ENCODE peak calls at places on chromosomes 2 and 18, in nine cellular contexts. One of them, this sample, is unnamed.

GRCh38 chr2:194735837-194736542 is 921.0 kb upstream of the SLC39A10 start:
- DNase-seq in HL-60: no peak
- DNase-seq in vagina: no peak
- DNase-seq in stomach: no peak
- DNase-seq in K562: no peak
- DNase-seq in Panc1: no peak
- DNase-seq in spleen: no peak
- DNase-seq in GM23338: no peak
- DNase-seq in GM12878: no peak
- DNase-seq in this sample: no peak

GRCh38 chr2:201696151-201696659 is 2.2 kb downstream of the MPP4 start:
- DNase-seq in HL-60: no peak
- DNase-seq in vagina: no peak
- DNase-seq in stomach: no peak
- DNase-seq in K562: no peak
- DNase-seq in Panc1: no peak
- DNase-seq in spleen: no peak
- DNase-seq in GM23338: no peak
- DNase-seq in GM12878: no peak
- DNase-seq in this sample: no peak

GRCh38 chr2:218536804-218537494 is 31.2 kb downstream of the USP37 start:
- DNase-seq in HL-60: no peak
- DNase-seq in vagina: no peak
- DNase-seq in stomach: no peak
- DNase-seq in K562: no peak
- DNase-seq in Panc1: no peak
- DNase-seq in spleen: no peak
- DNase-seq in GM23338: no peak
- DNase-seq in GM12878: no peak
- DNase-seq in this sample: no peak

GRCh38 chr2:216002274-216002673 is 11.1 kb downstream of the MREG start:
- DNase-seq in HL-60: no peak
- DNase-seq in vagina: no peak
- DNase-seq in stomach: no peak
- DNase-seq in K562: no peak
- DNase-seq in Panc1: no peak
- DNase-seq in spleen: no peak
- DNase-seq in GM23338: no peak
- DNase-seq in GM12878: no peak
- DNase-seq in this sample: no peak

GRCh38 chr18:42644729-42645131 is 470.8 kb downstream of the RIT2 start:
- DNase-seq in HL-60: no peak
- DNase-seq in vagina: no peak
- DNase-seq in stomach: peak
- DNase-seq in K562: no peak
- DNase-seq in Panc1: no peak
- DNase-seq in spleen: no peak
- DNase-seq in GM23338: no peak
- DNase-seq in GM12878: no peak
- DNase-seq in this sample: no peak

GRCh38 chr2:229408356-229408755 is 137.3 kb upstream of the PID1 start:
- DNase-seq in HL-60: peak
- DNase-seq in vagina: no peak
- DNase-seq in stomach: peak
- DNase-seq in K562: no peak
- DNase-seq in Panc1: peak
- DNase-seq in spleen: no peak
- DNase-seq in GM23338: peak
- DNase-seq in GM12878: no peak
- DNase-seq in this sample: peak

GRCh38 chr2:108215794-108216211 is 24.0 kb upstream of the SULT1C3 start:
- DNase-seq in HL-60: peak
- DNase-seq in vagina: no peak
- DNase-seq in stomach: peak
- DNase-seq in K562: no peak
- DNase-seq in Panc1: no peak
- DNase-seq in spleen: no peak
- DNase-seq in GM23338: peak
- DNase-seq in GM12878: no peak
- DNase-seq in this sample: no peak

GRCh38 chr2:7471185-7471584 is 554.0 kb downstream of the RNF144A start:
- DNase-seq in HL-60: no peak
- DNase-seq in vagina: no peak
- DNase-seq in stomach: no peak
- DNase-seq in K562: no peak
- DNase-seq in Panc1: no peak
- DNase-seq in spleen: no peak
- DNase-seq in GM23338: no peak
- DNase-seq in GM12878: no peak
- DNase-seq in this sample: no peak

GRCh38 chr2:237877576-237878307 is 18.3 kb downstream of the RAMP1 start:
- DNase-seq in HL-60: no peak
- DNase-seq in vagina: no peak
- DNase-seq in stomach: no peak
- DNase-seq in K562: no peak
- DNase-seq in Panc1: no peak
- DNase-seq in spleen: peak
- DNase-seq in GM23338: no peak
- DNase-seq in GM12878: no peak
- DNase-seq in this sample: no peak

GRCh38 chr18:13268035-13268700 is 49.6 kb downstream of the LDLRAD4 start:
- DNase-seq in HL-60: no peak
- DNase-seq in vagina: peak
- DNase-seq in stomach: peak
- DNase-seq in K562: no peak
- DNase-seq in Panc1: no peak
- DNase-seq in spleen: no peak
- DNase-seq in GM23338: peak
- DNase-seq in GM12878: no peak
- DNase-seq in this sample: no peak

GRCh38 chr18:53508529-53508928 is 715.9 kb downstream of the MBD2 start:
- DNase-seq in HL-60: no peak
- DNase-seq in vagina: no peak
- DNase-seq in stomach: no peak
- DNase-seq in K562: no peak
- DNase-seq in Panc1: no peak
- DNase-seq in spleen: no peak
- DNase-seq in GM23338: no peak
- DNase-seq in GM12878: no peak
- DNase-seq in this sample: no peak

GRCh38 chr2:217314021-217314460 is 454.2 kb upstream of the TNP1 start:
- DNase-seq in HL-60: no peak
- DNase-seq in vagina: no peak
- DNase-seq in stomach: no peak
- DNase-seq in K562: no peak
- DNase-seq in Panc1: no peak
- DNase-seq in spleen: no peak
- DNase-seq in GM23338: no peak
- DNase-seq in GM12878: no peak
- DNase-seq in this sample: no peak

GRCh38 chr2:176174382-176174834 is 14.1 kb upstream of the HOXD1 start:
- DNase-seq in HL-60: no peak
- DNase-seq in vagina: no peak
- DNase-seq in stomach: no peak
- DNase-seq in K562: no peak
- DNase-seq in Panc1: no peak
- DNase-seq in spleen: no peak
- DNase-seq in GM23338: no peak
- DNase-seq in GM12878: no peak
- DNase-seq in this sample: peak

GRCh38 chr18:51998711-51999110 is 341.3 kb upstream of the DCC start:
- DNase-seq in HL-60: no peak
- DNase-seq in vagina: no peak
- DNase-seq in stomach: no peak
- DNase-seq in K562: no peak
- DNase-seq in Panc1: no peak
- DNase-seq in spleen: no peak
- DNase-seq in GM23338: no peak
- DNase-seq in GM12878: no peak
- DNase-seq in this sample: no peak

GRCh38 chr2:199742884-199743283 is 108.1 kb downstream of the FTCDNL1 start:
- DNase-seq in HL-60: no peak
- DNase-seq in vagina: no peak
- DNase-seq in stomach: no peak
- DNase-seq in K562: no peak
- DNase-seq in Panc1: no peak
- DNase-seq in spleen: no peak
- DNase-seq in GM23338: no peak
- DNase-seq in GM12878: no peak
- DNase-seq in this sample: no peak

GRCh38 chr2:199734651-199735050 is 116.3 kb downstream of the FTCDNL1 start:
- DNase-seq in HL-60: no peak
- DNase-seq in vagina: no peak
- DNase-seq in stomach: no peak
- DNase-seq in K562: no peak
- DNase-seq in Panc1: no peak
- DNase-seq in spleen: no peak
- DNase-seq in GM23338: no peak
- DNase-seq in GM12878: no peak
- DNase-seq in this sample: no peak

GRCh38 chr2:199740111-199740428 is 110.9 kb downstream of the FTCDNL1 start:
- DNase-seq in HL-60: no peak
- DNase-seq in vagina: no peak
- DNase-seq in stomach: no peak
- DNase-seq in K562: no peak
- DNase-seq in Panc1: no peak
- DNase-seq in spleen: no peak
- DNase-seq in GM23338: peak
- DNase-seq in GM12878: no peak
- DNase-seq in this sample: no peak

GRCh38 chr2:199739413-199740110 is 111.4 kb downstream of the FTCDNL1 start:
- DNase-seq in HL-60: peak
- DNase-seq in vagina: no peak
- DNase-seq in stomach: peak
- DNase-seq in K562: peak
- DNase-seq in Panc1: peak
- DNase-seq in spleen: peak
- DNase-seq in GM23338: peak
- DNase-seq in GM12878: no peak
- DNase-seq in this sample: peak

GRCh38 chr2:199738723-199739412 is 112.1 kb downstream of the FTCDNL1 start:
- DNase-seq in HL-60: peak
- DNase-seq in vagina: no peak
- DNase-seq in stomach: no peak
- DNase-seq in K562: no peak
- DNase-seq in Panc1: no peak
- DNase-seq in spleen: no peak
- DNase-seq in GM23338: no peak
- DNase-seq in GM12878: no peak
- DNase-seq in this sample: peak
- TF ChIP-seq POLR2AphosphoS5 in HL-60: peak
- TF ChIP-seq POLR2AphosphoS5 in vagina: peak
- TF ChIP-seq POLR2AphosphoS5 in stomach: no peak
- TF ChIP-seq POLR2AphosphoS5 in K562: no peak
- TF ChIP-seq POLR2AphosphoS5 in Panc1: no peak
- TF ChIP-seq POLR2AphosphoS5 in spleen: no peak
- TF ChIP-seq POLR2AphosphoS5 in GM23338: no peak
- TF ChIP-seq POLR2AphosphoS5 in GM12878: no peak
- TF ChIP-seq POLR2AphosphoS5 in this sample: peak

DNA sequence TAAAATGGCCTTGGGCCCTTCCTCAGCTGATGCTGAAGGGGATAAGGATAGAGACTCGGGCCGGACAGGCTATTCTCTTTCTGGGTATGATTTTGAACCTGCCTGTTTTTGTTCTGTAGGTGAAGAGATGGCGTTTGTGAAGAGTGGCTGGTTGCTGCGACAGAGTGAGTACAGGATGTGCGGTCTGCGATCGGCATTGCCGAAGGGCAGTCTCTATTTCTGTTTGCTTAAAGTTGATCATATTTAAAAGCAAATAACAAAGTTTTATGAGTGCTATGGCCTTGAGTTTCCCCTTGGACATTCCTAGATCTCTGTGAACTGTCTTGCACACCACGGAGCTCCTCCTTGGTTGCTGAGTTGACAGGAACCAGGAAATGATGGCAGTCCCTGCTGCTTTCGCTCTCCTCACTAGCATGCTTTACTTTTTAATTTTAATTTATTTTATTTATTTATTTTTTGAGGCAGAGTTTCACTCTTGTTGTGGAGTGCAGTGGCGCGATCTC is 15.7 kb downstream of the PLEKHB2 start:
- DNase-seq in HL-60: no peak
- DNase-seq in vagina: no peak
- DNase-seq in stomach: no peak
- DNase-seq in K562: no peak
- DNase-seq in Panc1: no peak
- DNase-seq in spleen: no peak
- DNase-seq in GM23338: no peak
- DNase-seq in GM12878: no peak
- DNase-seq in this sample: no peak
- TF ChIP-seq POLR2AphosphoS5 in HL-60: no peak
- TF ChIP-seq POLR2AphosphoS5 in vagina: no peak
- TF ChIP-seq POLR2AphosphoS5 in stomach: no peak
- TF ChIP-seq POLR2AphosphoS5 in K562: no peak
- TF ChIP-seq POLR2AphosphoS5 in Panc1: no peak
- TF ChIP-seq POLR2AphosphoS5 in spleen: no peak
- TF ChIP-seq POLR2AphosphoS5 in GM23338: no peak
- TF ChIP-seq POLR2AphosphoS5 in GM12878: no peak
- TF ChIP-seq POLR2AphosphoS5 in this sample: no peak

DNA sequence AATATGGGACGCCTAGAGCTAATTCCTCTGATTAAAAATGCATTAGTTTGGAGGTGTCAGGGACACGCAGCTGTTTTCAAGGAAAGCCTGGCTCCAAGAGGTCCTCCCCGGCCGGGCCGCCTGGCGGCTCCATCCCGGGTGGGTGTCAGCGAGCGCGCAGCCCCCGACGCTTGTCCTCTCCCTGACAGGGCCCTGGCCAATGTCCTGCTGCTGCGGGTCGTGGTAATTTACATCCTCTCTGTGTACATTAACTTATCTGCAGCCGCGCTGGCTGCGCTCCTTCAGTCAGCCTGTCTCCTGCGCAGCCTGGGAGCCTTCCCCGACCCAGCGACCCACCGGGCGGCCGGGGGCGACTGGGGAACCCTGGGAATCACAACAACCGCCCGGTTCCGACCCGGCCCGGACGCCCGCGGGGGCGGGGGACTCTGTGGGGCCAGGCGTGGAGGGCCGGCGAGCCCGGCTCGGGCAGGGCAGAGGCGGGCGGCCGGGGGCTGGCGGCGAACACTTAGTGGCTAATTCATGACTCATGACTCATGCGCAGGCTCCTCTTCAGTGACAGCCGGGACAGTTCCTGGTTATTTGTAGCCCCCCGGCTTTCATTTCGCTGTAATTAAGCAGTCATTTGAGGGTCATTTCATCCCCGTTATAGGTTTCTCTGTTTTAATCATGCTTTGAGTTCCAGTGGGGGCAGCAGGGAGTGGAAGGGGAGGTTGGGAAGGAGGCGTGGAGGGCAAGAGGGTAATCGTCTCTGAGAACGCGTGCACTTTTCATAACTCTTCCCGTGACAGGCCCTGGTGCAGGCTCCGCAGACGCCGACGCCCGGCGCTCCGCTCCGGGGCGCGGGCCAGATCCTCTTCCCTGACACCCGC is 141.9 kb upstream of the CTAGE1 start:
- DNase-seq in HL-60: peak
- DNase-seq in vagina: no peak
- DNase-seq in stomach: peak
- DNase-seq in K562: peak
- DNase-seq in Panc1: no peak
- DNase-seq in spleen: peak
- DNase-seq in GM23338: peak
- DNase-seq in GM12878: no peak
- DNase-seq in this sample: no peak
- TF ChIP-seq POLR2AphosphoS5 in HL-60: no peak
- TF ChIP-seq POLR2AphosphoS5 in vagina: no peak
- TF ChIP-seq POLR2AphosphoS5 in stomach: peak
- TF ChIP-seq POLR2AphosphoS5 in K562: peak
- TF ChIP-seq POLR2AphosphoS5 in Panc1: no peak
- TF ChIP-seq POLR2AphosphoS5 in spleen: peak
- TF ChIP-seq POLR2AphosphoS5 in GM23338: no peak
- TF ChIP-seq POLR2AphosphoS5 in GM12878: no peak
- TF ChIP-seq POLR2AphosphoS5 in this sample: no peak

GRCh38 chr18:22447770-22448169 is 30.1 kb upstream of the CTAGE1 start:
- DNase-seq in HL-60: no peak
- DNase-seq in vagina: no peak
- DNase-seq in stomach: no peak
- DNase-seq in K562: no peak
- DNase-seq in Panc1: no peak
- DNase-seq in spleen: no peak
- DNase-seq in GM23338: no peak
- DNase-seq in GM12878: no peak
- DNase-seq in this sample: no peak
- TF ChIP-seq POLR2AphosphoS5 in HL-60: no peak
- TF ChIP-seq POLR2AphosphoS5 in vagina: no peak
- TF ChIP-seq POLR2AphosphoS5 in stomach: no peak
- TF ChIP-seq POLR2AphosphoS5 in K562: no peak
- TF ChIP-seq POLR2AphosphoS5 in Panc1: no peak
- TF ChIP-seq POLR2AphosphoS5 in spleen: no peak
- TF ChIP-seq POLR2AphosphoS5 in GM23338: no peak
- TF ChIP-seq POLR2AphosphoS5 in GM12878: no peak
- TF ChIP-seq POLR2AphosphoS5 in this sample: no peak

This sample was measured in SK-N-MC.